ENCODE peak calls at places on chromosomes 16 and 17, in six cellular contexts. A is astrocyte, J is endothelial cell of umbilical vein, M is MM.1S, H is GM23248, T is fibroblast of lung. S is an unnamed sample.

GRCh38 chr16:15460601-15461000 is 26.2 kb downstream of the BMERB1 start:
- DNase-seq in J (no peak), T (no peak), M (no peak), H (no peak), A (no peak), S (no peak)

GRCh38 chr17:3447625-3448024 is 14.0 kb upstream of the OR1E2 start:
- DNase-seq in T (no peak), J (no peak), H (peak; percentile 10), M (no peak), A (no peak), S (peak; percentile 10)

GRCh38 chr16:22375117-22375962 is 921 bp upstream of the CDR2 start:
- DNase-seq in J (no peak), M (no peak), A (no peak), T (no peak), H (peak; percentile 15), S (no peak)

GRCh38 chr16:67608367-67608766 is 36.6 kb upstream of the CARMIL2 start:
- DNase-seq in J (no peak), T (no peak), H (no peak), A (no peak), M (no peak), S (no peak)

GRCh38 chr16:72836985-72837384 is 210.9 kb downstream of the ZFHX3 start:
- DNase-seq in T (no peak), A (no peak), J (no peak), M (no peak), H (no peak), S (no peak)

GRCh38 chr17:40915721-40916256 is 21.7 kb downstream of the KRT23 start:
- DNase-seq in M (no peak), A (peak; percentile 64), H (peak; percentile 80), T (peak; percentile 71), J (no peak), S (no peak)

GRCh38 chr17:9004132-9004960 is 17.0 kb upstream of the NTN1 start:
- DNase-seq in J (no peak), T (no peak), A (no peak), H (no peak), M (no peak), S (no peak)

GRCh38 chr16:81035975-81036750 is 521 bp downstream of the ATMIN start:
- DNase-seq in A (no peak), H (peak; percentile 69), T (peak; percentile 29), M (peak; percentile 39), J (peak; percentile 40), S (peak; percentile 18)

GRCh38 chr17:1847191-1847590 is 17.4 kb downstream of the RPA1 start:
- DNase-seq in J (no peak), A (no peak), H (no peak), M (no peak), T (no peak), S (no peak)

GRCh38 chr17:8807070-8807550 is 7.9 kb upstream of the MFSD6L start:
- DNase-seq in T (no peak), M (peak; percentile 45), H (peak; percentile 36), J (no peak), A (no peak), S (no peak)

GRCh38 chr17:75535119-75535537 is 9.6 kb downstream of the LLGL2 start:
- DNase-seq in T (no peak), A (no peak), H (no peak), M (no peak), J (no peak), S (no peak)

GRCh38 chr16:86035906-86036305 is 136.9 kb downstream of the IRF8 start:
- DNase-seq in A (no peak), M (no peak), H (no peak), T (no peak), J (no peak), S (no peak)

GRCh38 chr17:69059458-69060205 is 1.1 kb downstream of the ABCA9 start:
- DNase-seq in H (peak; percentile 23), T (no peak), M (no peak), A (no peak), J (peak; percentile 25), S (no peak)

GRCh38 chr17:81978901-81979298 is 1.5 kb downstream of the ASPSCR1 start:
- DNase-seq in J (no peak), T (no peak), M (no peak), H (no peak), A (no peak), S (no peak)

GRCh38 chr17:57548421-57549385 is 196.4 kb downstream of the CCDC182 start:
- DNase-seq in A (peak; percentile 55), H (no peak), J (peak; percentile 39), T (peak; percentile 61), M (no peak), S (peak; percentile 99)

GRCh38 chr16:81523387-81524115 is 78.9 kb downstream of the CMIP start:
- DNase-seq in T (peak; percentile 90), M (no peak), A (peak; percentile 84), H (peak; percentile 93), J (no peak), S (no peak)

GRCh38 chr17:74360993-74361612 is 565 bp downstream of the BTBD17 start:
- DNase-seq in A (no peak), T (peak; percentile 34), M (no peak), J (no peak), H (no peak), S (no peak)

GRCh38 chr17:73017653-73018052 is 74.8 kb downstream of the SLC39A11 start:
- DNase-seq in M (no peak), T (peak; percentile 78), H (peak; percentile 82), A (peak; percentile 71), J (no peak), S (no peak)

GRCh38 chr17:19313746-19314651 is 48.5 kb downstream of the B9D1 start:
- DNase-seq in A (no peak), M (no peak), H (no peak), T (no peak), J (no peak), S (no peak)

DNA sequence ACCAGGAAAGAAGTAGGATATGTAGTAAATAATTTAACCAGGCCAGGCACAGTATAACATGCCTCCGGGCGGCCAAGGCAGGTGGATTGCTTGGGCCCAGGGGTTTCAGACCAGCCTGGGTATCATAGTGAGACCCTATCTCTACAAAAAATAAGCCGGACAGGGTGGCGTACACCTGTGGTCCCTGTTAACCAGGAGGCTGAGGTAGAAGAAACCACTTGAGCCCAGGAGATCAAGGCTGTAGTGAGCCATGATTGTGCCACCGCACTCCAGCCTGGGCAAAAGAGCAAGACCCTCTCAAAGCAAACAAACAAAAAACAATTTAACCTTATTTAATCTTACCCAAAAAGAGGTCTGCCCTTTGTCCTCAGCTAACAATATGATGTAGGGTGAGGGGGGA is 3.5 kb downstream of the ZDHHC7 start:
- DNase-seq in M (no peak), H (no peak), J (no peak), A (no peak), T (no peak), S (no peak)
- H3K27ac ChIP-seq in M (no peak overlapping the region), H (no peak overlapping the region), J (no peak overlapping the region), A (no peak overlapping the region), T (peak overlapping the region; percentile 29), S (no peak overlapping the region)

GRCh38 chr17:50689251-50689650 is 18.5 kb downstream of the ANKRD40 start:
- DNase-seq in J (no peak), A (peak; percentile 58), T (peak; percentile 71), H (peak; percentile 75), M (no peak), S (no peak)
- H3K4me1 ChIP-seq in J (peaks cover 3% of the 10 kb centered on the region), A (peaks cover 49% of the 10 kb centered on the region), T (peaks cover 45% of the 10 kb centered on the region), H (peaks cover 62% of the 10 kb centered on the region), M (peaks cover under 1% of the 10 kb centered on the region), S (no peaks in the 10 kb centered on the region)

DNA sequence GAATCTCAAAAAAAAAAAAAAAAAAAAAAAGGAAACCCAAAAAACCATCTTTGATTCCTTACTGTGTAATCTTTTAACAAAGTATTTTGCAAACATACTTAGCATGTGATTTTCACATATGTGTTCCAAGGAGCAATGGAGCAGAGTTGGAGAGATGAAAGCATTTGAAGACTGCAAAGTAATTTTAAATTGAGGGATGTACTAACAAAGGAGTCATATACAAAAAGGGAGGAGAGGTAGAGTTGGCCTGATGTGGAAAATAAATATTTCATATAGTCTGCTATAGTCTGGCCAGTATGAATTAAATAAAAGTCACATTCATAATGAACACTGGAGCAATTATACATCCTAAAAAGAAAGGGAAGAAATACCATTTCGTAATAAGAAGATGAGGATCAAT is 265.8 kb upstream of the TBX2 start:
- DNase-seq in H (no peak), T (no peak), J (no peak), A (no peak), M (no peak), S (no peak)
- TF ChIP-seq EZH2 in H (no peak), T (no peak), J (no peak), A (no peak), M (no peak), S (no peak)

GRCh38 chr16:11793840-11794239 is 3.2 kb downstream of the ZC3H7A start:
- DNase-seq in A (no peak), M (no peak), T (no peak), H (peak; percentile 43), J (no peak), S (no peak)

GRCh38 chr16:11794447-11794846 is 2.6 kb downstream of the ZC3H7A start:
- DNase-seq in T (no peak), M (no peak), H (no peak), J (peak; percentile 62), A (no peak), S (no peak)

GRCh38 chr16:11791144-11791828 is 5.8 kb downstream of the ZC3H7A start:
- DNase-seq in A (no peak), T (no peak), M (no peak), J (peak; percentile 25), H (no peak), S (no peak)

GRCh38 chr16:11794991-11795886 is 1.8 kb downstream of the ZC3H7A start:
- DNase-seq in J (no peak), T (no peak), M (no peak), H (peak; percentile 35), A (no peak), S (no peak)

DNA sequence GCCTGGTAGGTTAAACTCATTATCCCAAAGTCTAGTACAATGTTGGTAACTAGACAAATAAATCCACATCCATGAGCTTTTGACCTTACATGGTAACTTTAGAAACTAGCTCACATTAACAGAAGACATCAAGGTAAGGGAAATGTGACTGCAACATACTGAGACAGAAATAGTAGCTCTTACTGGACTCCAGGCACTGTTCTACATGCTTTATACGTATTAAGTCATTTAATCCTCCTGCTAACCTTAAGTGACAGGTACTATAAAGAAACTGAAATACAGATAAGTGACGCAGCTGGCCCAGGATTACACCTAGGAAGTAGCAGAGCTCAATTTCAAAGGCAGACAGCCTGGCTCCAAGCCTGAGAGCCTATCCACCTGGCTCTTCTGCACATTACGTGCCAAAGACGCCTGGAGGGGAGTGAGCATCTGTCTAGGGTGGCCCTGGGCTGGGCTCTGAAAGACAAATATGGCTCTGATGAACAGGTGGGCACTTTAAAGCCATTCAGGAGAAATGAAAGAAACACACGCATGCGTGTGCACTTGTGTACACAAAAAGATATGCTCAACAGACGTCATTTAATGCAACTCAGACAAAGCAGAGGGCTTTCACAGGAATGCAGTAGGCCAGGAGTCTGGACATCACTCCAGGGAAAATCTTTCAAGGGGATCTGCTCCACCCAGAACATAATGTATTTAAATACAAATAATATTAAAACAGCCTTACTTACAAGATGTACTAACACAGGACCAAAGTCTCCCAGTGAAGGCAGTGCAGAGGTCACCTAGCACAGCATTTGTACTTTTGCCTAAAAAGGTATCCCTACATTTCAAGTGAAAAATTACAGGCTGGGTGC is 4.4 kb downstream of the ZC3H7A start:
- DNase-seq in M (peak; percentile 48), T (no peak), H (no peak), J (no peak), A (no peak), S (no peak)
- H3K27ac ChIP-seq in M (peak overlapping the region; percentile 45), T (no peak overlapping the region), H (no peak overlapping the region), J (no peak overlapping the region), A (no peak overlapping the region), S (no peak overlapping the region)